ENCODE peak calls at places on chromosomes 7 and 10, in five cellular contexts. G is fibroblast of the conjunctiva; W is activated CD4-positive, alpha-beta T cell treated with anti-CD3 and anti-CD28 coated beads for 48 hours; Q is RWPE1; A is T-helper 17 cell. M is an unnamed sample.

GRCh38 chr7:46226860-46227259 is 305.8 kb upstream of the IGFBP3 start:
- DNase-seq in W (no peak), A (no peak), Q (no peak), G (no peak), M (no peak)

GRCh38 chr7:47814905-47815613 is 133.2 kb downstream of the PKD1L1 start:
- DNase-seq in G (no peak), W (no peak), A (no peak), Q (no peak), M (no peak)

GRCh38 chr10:112471878-112472487 is 25.0 kb downstream of the VTI1A start:
- DNase-seq in A (no peak), G (peak; percentile 62), W (no peak), Q (peak; percentile 57), M (no peak)

GRCh38 chr10:64265961-64266360 is 744.8 kb downstream of the REEP3 start:
- DNase-seq in A (no peak), G (no peak), Q (no peak), W (no peak), M (no peak)

GRCh38 chr10:103493911-103494877 is 689 bp downstream of the NEURL1 start:
- DNase-seq in Q (peak; percentile 29), W (peak; percentile 45), A (no peak), G (no peak), M (no peak)

GRCh38 chr7:7554021-7554432 is 12.7 kb upstream of the MIOS start:
- DNase-seq in Q (no peak), W (no peak), A (no peak), G (peak; percentile 32), M (no peak)

GRCh38 chr10:31299119-31299518 is 19.9 kb upstream of the ZEB1 start:
- DNase-seq in A (no peak), Q (no peak), G (no peak), W (no peak), M (no peak)

GRCh38 chr10:91296471-91296870 is 76.0 kb downstream of the PCGF5 start:
- DNase-seq in Q (peak; percentile 31), G (no peak), W (no peak), A (no peak), M (no peak)

GRCh38 chr7:2399848-2400587 is 3.4 kb upstream of the CHST12 start:
- DNase-seq in A (no peak), Q (peak; percentile 73), W (no peak), G (peak; percentile 88), M (no peak)

GRCh38 chr10:29443745-29444523 is 155.1 kb downstream of the LYZL1 start:
- DNase-seq in W (no peak), Q (peak; percentile 15), G (no peak), A (no peak), M (no peak)

GRCh38 chr10:117226813-117227451 is 14.0 kb upstream of the SLC18A2 start:
- DNase-seq in W (peak; percentile 14), A (no peak), G (no peak), Q (peak; percentile 49), M (no peak)

GRCh38 chr7:41436139-41436538 is 266.8 kb downstream of the INHBA start:
- DNase-seq in A (no peak), W (no peak), G (no peak), Q (peak; percentile 26), M (no peak)

GRCh38 chr7:106182904-106183303 is 70.8 kb upstream of the SYPL1 start:
- DNase-seq in W (no peak), A (no peak), G (no peak), Q (no peak), M (no peak)

GRCh38 chr7:89770156-89770555 is 384.1 kb upstream of the STEAP1 start:
- DNase-seq in Q (no peak), W (no peak), A (no peak), G (no peak), M (no peak)

GRCh38 chr10:124542336-124542735 is 80.7 kb downstream of the LHPP start:
- DNase-seq in Q (no peak), W (no peak), A (no peak), G (no peak), M (no peak)

GRCh38 chr10:31419394-31420063 is 100.5 kb downstream of the ZEB1 start:
- DNase-seq in W (no peak), Q (no peak), G (no peak), A (no peak), M (no peak)

GRCh38 chr10:124875596-124875995 is 66.3 kb upstream of the ZRANB1 start:
- DNase-seq in W (no peak), G (peak; percentile 10), A (no peak), Q (no peak), M (no peak)

GRCh38 chr7:123929620-123930019 is 4.6 kb downstream of the SPAM1 start:
- DNase-seq in Q (no peak), W (no peak), G (no peak), A (no peak), M (no peak)

GRCh38 chr10:92573091-92573797 is 649 bp downstream of the IDE start:
- DNase-seq in A (peak; percentile 11), Q (peak; percentile 56), W (peak; percentile 62), G (no peak), M (no peak)

GRCh38 chr10:91247360-91248111 is 27.1 kb downstream of the PCGF5 start:
- DNase-seq in A (no peak), Q (no peak), W (no peak), G (peak; percentile 5), M (no peak)

GRCh38 chr10:129999140-129999539 is 35.1 kb upstream of the EBF3 start:
- DNase-seq in Q (no peak), W (no peak), G (no peak), A (no peak), M (no peak)

GRCh38 chr7:38107486-38107893 is 70.6 kb upstream of the STARD3NL start:
- DNase-seq in Q (peak; percentile 70), W (peak; percentile 79), A (peak; percentile 46), G (peak; percentile 14), M (no peak)

GRCh38 chr7:84484502-84485079 is 290.0 kb upstream of the SEMA3A start:
- DNase-seq in G (no peak), A (no peak), Q (peak; percentile 29), W (no peak), M (no peak)

GRCh38 chr10:76643465-76643864 is 994.1 kb downstream of the KCNMA1 start:
- DNase-seq in W (no peak), Q (no peak), A (no peak), G (no peak), M (no peak)

GRCh38 chr7:3862774-3863173 is 561.7 kb downstream of the SDK1 start:
- DNase-seq in Q (no peak), G (no peak), W (no peak), A (no peak), M (no peak)

GRCh38 chr10:63219749-63220148 is 86.6 kb downstream of the NRBF2 start:
- DNase-seq in A (no peak), G (no peak), Q (no peak), W (no peak), M (no peak)

GRCh38 chr10:95308389-95309302 is 17.8 kb upstream of the PDLIM1 start:
- DNase-seq in A (no peak), G (peak; percentile 81), W (peak; percentile 21), Q (peak; percentile 91), M (peak; percentile 97)

GRCh38 chr7:149883452-149883861 is 9.7 kb downstream of the ATP6V0E2 start:
- DNase-seq in A (peak; percentile 34), Q (peak; percentile 15), G (peak; percentile 21), W (peak; percentile 76), M (peak; percentile 91)

GRCh38 chr7:38550881-38551280 is 80.3 kb downstream of the AMPH start:
- DNase-seq in G (no peak), Q (no peak), A (no peak), W (no peak), M (peak; percentile 24)

GRCh38 chr10:62093863-62094291 is 174.8 kb downstream of the RTKN2 start:
- DNase-seq in A (no peak), W (no peak), Q (peak; percentile 33), G (peak; percentile 80), M (no peak)